ENCODE peak calls at places on chromosomes 6 and 20, in nine cellular contexts. N is cardiac muscle cell, D is Panc1, Y is Peyer's patch, M is HFFc6, W is HL-60, I is astrocyte of the cerebellum, S is tibial artery, X is type B pancreatic cell. T is an unnamed sample.

GRCh38 chr20:50992336-50992732 is 30.6 kb downstream of the KCNG1 start:
- DNase-seq in N (no peak), D (no peak), Y (no peak), M (no peak), W (no peak), I (no peak), S (no peak), X (no peak), T (no peak)

GRCh38 chr6:157885211-157885788 is 62.3 kb downstream of the SNX9 start:
- DNase-seq in N (no peak), D (no peak), Y (no peak), M (no peak), W (no peak), I (no peak), S (no peak), X (no peak), T (no peak)

GRCh38 chr6:148385379-148385778 is 42.7 kb downstream of the SASH1 start:
- DNase-seq in N (no peak), D (no peak), Y (no peak), M (no peak), W (no peak), I (no peak), S (no peak), X (no peak), T (no peak)

GRCh38 chr6:52503853-52504777 is 72.7 kb downstream of the TRAM2 start:
- DNase-seq in N (no peak), D (peak), Y (peak), M (peak), W (no peak), I (no peak), S (peak), X (peak), T (no peak)

GRCh38 chr6:52543262-52543661 is 33.6 kb downstream of the TRAM2 start:
- DNase-seq in N (no peak), D (no peak), Y (no peak), M (no peak), W (no peak), I (no peak), S (no peak), X (no peak), T (no peak)

GRCh38 chr6:15661815-15662245 is 998 bp downstream of the DTNBP1 start:
- DNase-seq in N (no peak), D (no peak), Y (no peak), M (no peak), W (no peak), I (no peak), S (no peak), X (no peak), T (no peak)

GRCh38 chr6:157346371-157346770 is 23.1 kb upstream of the TMEM242 start:
- DNase-seq in N (no peak), D (no peak), Y (no peak), M (peak), W (no peak), I (no peak), S (no peak), X (no peak), T (no peak)

GRCh38 chr20:10595985-10596384 is 77.8 kb downstream of the JAG1 start:
- DNase-seq in N (no peak), D (no peak), Y (no peak), M (no peak), W (no peak), I (no peak), S (no peak), X (no peak), T (no peak)

GRCh38 chr20:6780414-6780813 is 12.9 kb downstream of the BMP2 start:
- DNase-seq in N (no peak), D (no peak), Y (no peak), M (no peak), W (no peak), I (no peak), S (no peak), X (no peak), T (no peak)

GRCh38 chr6:6152060-6152459 is 145.3 kb upstream of the NRN1 start:
- DNase-seq in N (no peak), D (no peak), Y (no peak), M (no peak), W (no peak), I (no peak), S (no peak), X (no peak), T (no peak)

GRCh38 chr6:148435386-148435785 is 92.7 kb downstream of the SASH1 start:
- DNase-seq in N (no peak), D (no peak), Y (no peak), M (peak), W (no peak), I (no peak), S (no peak), X (no peak), T (no peak)

GRCh38 chr20:6140947-6141346 is 18.1 kb upstream of the FERMT1 start:
- DNase-seq in N (no peak), D (no peak), Y (no peak), M (peak), W (no peak), I (no peak), S (no peak), X (no peak), T (no peak)

GRCh38 chr6:64334646-64335045 is 699.0 kb downstream of the PHF3 start:
- DNase-seq in N (no peak), D (no peak), Y (no peak), M (no peak), W (no peak), I (peak), S (no peak), X (no peak), T (no peak)

GRCh38 chr6:19478273-19478672 is 358.9 kb upstream of the ID4 start:
- DNase-seq in N (no peak), D (no peak), Y (no peak), M (no peak), W (no peak), I (no peak), S (peak), X (no peak), T (no peak)

GRCh38 chr6:45566882-45567281 is 189.1 kb upstream of the SUPT3H start:
- DNase-seq in N (peak), D (no peak), Y (no peak), M (no peak), W (no peak), I (peak), S (no peak), X (no peak), T (no peak)

GRCh38 chr6:36139991-36140710 is 9.8 kb downstream of the MAPK13 start:
- DNase-seq in N (no peak), D (no peak), Y (no peak), M (no peak), W (no peak), I (no peak), S (no peak), X (no peak), T (no peak)

GRCh38 chr20:36728986-36729385 is 16.9 kb downstream of the NDRG3 start:
- DNase-seq in N (no peak), D (no peak), Y (no peak), M (peak), W (peak), I (no peak), S (no peak), X (no peak), T (no peak)

GRCh38 chr6:100202417-100203194 is 208.6 kb upstream of the MCHR2 start:
- DNase-seq in N (no peak), D (no peak), Y (no peak), M (peak), W (no peak), I (peak), S (no peak), X (no peak), T (no peak)

GRCh38 chr6:3919130-3919628 is 70.0 kb downstream of the FAM50B start:
- DNase-seq in N (peak), D (no peak), Y (no peak), M (peak), W (no peak), I (no peak), S (no peak), X (no peak), T (no peak)

GRCh38 chr6:148743476-148743875 is 3.4 kb upstream of the UST start:
- DNase-seq in N (no peak), D (no peak), Y (no peak), M (no peak), W (no peak), I (no peak), S (no peak), X (no peak), T (no peak)

GRCh38 chr6:42761287-42762067 is 15.6 kb upstream of the TBCC start:
- DNase-seq in N (no peak), D (no peak), Y (no peak), M (no peak), W (no peak), I (no peak), S (no peak), X (no peak), T (no peak)

GRCh38 chr6:45148711-45149341 is 179.3 kb upstream of the RUNX2 start:
- DNase-seq in N (no peak), D (no peak), Y (no peak), M (peak), W (no peak), I (peak), S (no peak), X (no peak), T (no peak)

GRCh38 chr6:147106759-147107401 is 97.3 kb upstream of the STXBP5 start:
- DNase-seq in N (no peak), D (no peak), Y (no peak), M (peak), W (peak), I (no peak), S (no peak), X (no peak), T (no peak)

GRCh38 chr20:24694727-24695528 is 225.5 kb downstream of the SYNDIG1 start:
- DNase-seq in N (no peak), D (no peak), Y (peak), M (no peak), W (no peak), I (no peak), S (peak), X (no peak), T (no peak)

GRCh38 chr6:65650086-65650485 is 56.9 kb downstream of the EYS start:
- DNase-seq in N (no peak), D (no peak), Y (no peak), M (no peak), W (no peak), I (no peak), S (no peak), X (no peak), T (no peak)

GRCh38 chr20:53163486-53163885 is 191.3 kb downstream of the TSHZ2 start:
- DNase-seq in N (no peak), D (no peak), Y (no peak), M (no peak), W (no peak), I (peak), S (no peak), X (no peak), T (no peak)

GRCh38 chr20:24949756-24950127 is 673 bp downstream of the CST7 start:
- DNase-seq in N (no peak), D (no peak), Y (no peak), M (no peak), W (peak), I (no peak), S (no peak), X (peak), T (no peak)

GRCh38 chr6:138253731-138254130 is 35.4 kb upstream of the PBOV1 start:
- DNase-seq in N (no peak), D (no peak), Y (no peak), M (no peak), W (no peak), I (no peak), S (no peak), X (no peak), T (no peak)

GRCh38 chr6:138258197-138258596 is 39.9 kb upstream of the PBOV1 start:
- DNase-seq in N (no peak), D (no peak), Y (no peak), M (no peak), W (no peak), I (no peak), S (no peak), X (no peak), T (no peak)

GRCh38 chr6:138258991-138259390 is 40.7 kb upstream of the PBOV1 start:
- DNase-seq in N (no peak), D (no peak), Y (no peak), M (no peak), W (no peak), I (no peak), S (no peak), X (no peak), T (no peak)

GRCh38 chr6:138257638-138258040 is 39.3 kb upstream of the PBOV1 start:
- DNase-seq in N (no peak), D (no peak), Y (no peak), M (no peak), W (no peak), I (no peak), S (no peak), X (no peak), T (no peak)

DNA sequence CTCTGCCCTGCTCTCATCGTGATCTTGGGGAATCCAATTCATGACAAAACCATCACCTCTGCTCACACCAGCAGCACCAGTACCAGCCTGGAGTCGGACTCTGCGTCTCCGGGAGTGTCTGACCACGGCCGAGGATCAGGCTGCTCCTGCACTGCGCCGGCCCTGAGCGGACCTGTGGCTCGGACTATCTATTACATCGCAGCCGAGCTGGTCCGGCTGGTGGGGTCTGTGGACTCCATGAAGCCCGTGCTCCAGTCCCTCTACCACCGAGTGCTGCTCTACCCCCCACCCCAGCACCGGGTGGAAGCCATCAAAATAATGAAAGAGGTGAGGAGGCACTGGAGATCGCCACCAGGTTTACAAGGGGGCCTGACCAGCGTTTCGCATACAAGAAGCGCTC is 37.2 kb upstream of the PBOV1 start:
- DNase-seq in N (no peak), D (no peak), Y (no peak), M (no peak), W (no peak), I (no peak), S (no peak), X (no peak), T (no peak)
- TF ChIP-seq CTCF in N (no peak), D (no peak), Y (no peak), M (no peak), W (no peak), I (no peak), S (no peak), X (no peak), T (no peak)

DNA sequence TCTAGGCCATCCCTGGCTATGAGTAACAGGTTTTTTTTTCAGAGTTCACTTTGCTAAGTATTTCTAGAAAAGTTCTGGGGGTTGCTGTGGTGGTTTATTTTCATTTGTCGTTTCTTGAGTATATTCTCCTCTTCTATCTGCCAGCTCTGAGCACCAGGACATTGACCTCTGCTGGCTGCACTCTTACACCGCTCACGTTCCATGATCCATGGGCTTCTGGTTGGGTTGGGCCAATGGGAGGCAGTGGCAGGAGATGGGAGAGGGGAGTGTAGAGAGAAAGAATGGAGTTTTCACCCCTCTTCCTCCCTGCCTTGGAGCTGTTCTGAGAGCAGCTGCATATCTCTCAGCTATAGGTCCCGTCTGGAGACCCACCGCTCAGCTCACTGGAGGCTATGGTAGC is 161.0 kb upstream of the ATXN1 start:
- DNase-seq in N (no peak), D (no peak), Y (no peak), M (no peak), W (no peak), I (no peak), S (no peak), X (no peak), T (no peak)
- TF ChIP-seq CTCF in N (no peak), D (no peak), Y (no peak), M (no peak), W (no peak), I (no peak), S (no peak), X (no peak), T (no peak)

GRCh38 chr6:80145921-80146320 is 39.5 kb downstream of the BCKDHB start:
- DNase-seq in N (no peak), D (no peak), Y (no peak), M (no peak), W (no peak), I (no peak), S (no peak), X (no peak), T (no peak)
- TF ChIP-seq CTCF in N (no peak), D (no peak), Y (no peak), M (no peak), W (no peak), I (no peak), S (no peak), X (no peak), T (no peak)

DNA sequence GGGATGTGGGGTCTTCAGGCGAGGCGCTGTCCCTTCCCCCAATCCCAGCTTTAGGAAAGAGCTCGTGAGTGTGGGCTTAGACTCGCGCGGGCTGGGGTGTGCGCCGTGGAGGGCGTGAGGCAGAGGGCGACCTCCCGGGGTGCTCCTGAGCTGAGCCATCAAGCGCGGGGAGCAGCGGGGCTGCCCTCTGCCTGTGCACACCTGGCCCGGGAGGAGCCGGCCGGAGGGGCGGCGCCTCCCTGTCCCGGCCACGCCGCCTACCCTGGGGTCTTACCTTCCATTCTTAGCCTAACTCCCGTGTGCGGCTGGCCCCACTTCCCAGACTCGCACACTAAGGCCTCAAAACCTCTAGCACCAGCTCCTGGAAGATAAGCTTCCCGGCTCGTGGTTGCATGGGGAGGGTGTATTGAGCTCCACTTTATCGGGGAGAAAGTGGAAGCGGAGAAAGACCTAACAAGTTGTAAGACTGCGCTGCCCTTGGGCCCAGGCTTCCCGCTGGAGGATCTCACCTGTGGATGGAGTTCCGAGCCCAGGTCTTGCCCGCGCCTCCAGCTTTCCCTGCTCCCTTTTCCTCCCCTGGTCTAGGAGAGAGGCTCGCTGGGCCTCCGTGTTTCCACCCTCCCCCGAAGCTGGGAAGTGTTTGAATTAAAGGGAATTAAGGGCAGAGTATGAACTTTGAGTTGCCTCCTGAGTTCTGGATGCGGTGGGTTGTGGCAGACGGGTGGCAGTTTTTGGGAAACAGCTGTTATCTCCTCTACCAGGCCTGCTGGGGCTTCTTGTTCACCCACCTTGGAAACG is 1.2 kb downstream of the DNMT3B start:
- DNase-seq in N (no peak), D (no peak), Y (no peak), M (no peak), W (no peak), I (no peak), S (no peak), X (no peak), T (no peak)
- TF ChIP-seq CTCF in N (no peak), D (no peak), Y (no peak), M (no peak), W (no peak), I (no peak), S (no peak), X (no peak), T (no peak)

GRCh38 chr6:160261991-160262718 is 3.5 kb upstream of the SLC22A2 start:
- DNase-seq in N (no peak), D (no peak), Y (no peak), M (no peak), W (no peak), I (no peak), S (peak), X (no peak), T (no peak)
- TF ChIP-seq CTCF in N (peak), D (no peak), Y (peak), M (no peak), W (no peak), I (no peak), S (no peak), X (peak), T (no peak)

GRCh38 chr20:41086402-41087324 is 50.7 kb upstream of the PLCG1 start:
- DNase-seq in N (no peak), D (no peak), Y (no peak), M (no peak), W (peak), I (no peak), S (no peak), X (no peak), T (no peak)

GRCh38 chr20:41087325-41087685 is 50.0 kb upstream of the PLCG1 start:
- DNase-seq in N (no peak), D (no peak), Y (no peak), M (no peak), W (no peak), I (no peak), S (no peak), X (no peak), T (no peak)

GRCh38 chr20:41087777-41088176 is 49.6 kb upstream of the PLCG1 start:
- DNase-seq in N (no peak), D (no peak), Y (no peak), M (no peak), W (no peak), I (no peak), S (no peak), X (no peak), T (no peak)

GRCh38 chr20:41091926-41092325 is 45.4 kb upstream of the PLCG1 start:
- DNase-seq in N (no peak), D (no peak), Y (no peak), M (no peak), W (no peak), I (no peak), S (no peak), X (no peak), T (no peak)

GRCh38 chr20:41089555-41089954 is 47.8 kb upstream of the PLCG1 start:
- DNase-seq in N (no peak), D (no peak), Y (no peak), M (no peak), W (no peak), I (no peak), S (no peak), X (no peak), T (no peak)
- TF ChIP-seq CTCF in N (no peak), D (peak), Y (no peak), M (peak), W (no peak), I (no peak), S (no peak), X (peak), T (no peak)

GRCh38 chr6:95091823-95092436 is 485.4 kb upstream of the MANEA start:
- DNase-seq in N (peak), D (no peak), Y (no peak), M (peak), W (no peak), I (peak), S (no peak), X (no peak), T (no peak)
- TF ChIP-seq CTCF in N (peak), D (peak), Y (peak), M (peak), W (peak), I (peak), S (peak), X (peak), T (peak)

GRCh38 chr6:17096657-17097056 is 5.2 kb upstream of the STMND1 start:
- DNase-seq in N (no peak), D (no peak), Y (no peak), M (no peak), W (no peak), I (no peak), S (no peak), X (no peak), T (no peak)

GRCh38 chr6:17098007-17098406 is 3.8 kb upstream of the STMND1 start:
- DNase-seq in N (no peak), D (no peak), Y (no peak), M (no peak), W (no peak), I (no peak), S (no peak), X (no peak), T (no peak)

GRCh38 chr6:17096076-17096475 is 5.8 kb upstream of the STMND1 start:
- DNase-seq in N (no peak), D (no peak), Y (no peak), M (no peak), W (no peak), I (peak), S (no peak), X (no peak), T (no peak)

GRCh38 chr6:17091122-17091521 is 10.7 kb upstream of the STMND1 start:
- DNase-seq in N (no peak), D (no peak), Y (no peak), M (no peak), W (no peak), I (no peak), S (no peak), X (no peak), T (no peak)

DNA sequence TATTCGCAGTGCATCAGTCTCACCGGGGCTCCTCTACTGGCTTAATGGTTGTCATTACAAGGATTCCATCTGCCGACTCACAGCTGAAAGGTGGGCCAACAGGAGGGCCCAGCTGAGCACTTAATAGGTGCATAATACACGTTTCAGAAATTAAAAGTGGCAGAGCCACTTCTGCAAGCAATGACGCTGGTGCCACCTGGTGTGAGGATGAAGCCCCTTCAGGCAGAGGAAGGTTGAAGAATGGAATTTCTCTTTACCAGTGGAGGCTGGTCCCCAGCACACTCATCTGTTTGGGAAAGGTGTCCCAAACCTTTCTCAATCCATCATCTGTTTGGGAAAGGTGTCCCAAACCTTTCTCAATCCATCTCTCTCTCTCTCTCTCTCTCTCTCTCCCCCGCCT is 8.2 kb upstream of the STMND1 start:
- DNase-seq in N (peak), D (no peak), Y (no peak), M (no peak), W (no peak), I (no peak), S (no peak), X (no peak), T (no peak)
- TF ChIP-seq CTCF in N (no peak), D (peak), Y (no peak), M (peak), W (no peak), I (peak), S (no peak), X (peak), T (peak)